ENCODE peak calls at places on chromosomes 6 and 20, in six cellular contexts. W is lung, O is A549, I is PC-3, Q is mucosa of descending colon, E is pancreas. B is an unnamed sample.

GRCh38 chr6:108656834-108657233 is 96.1 kb downstream of the FOXO3 start:
- DNase-seq in W (no peak), O (no peak), I (no peak), E (peak; percentile 45), Q (no peak), B (no peak)

GRCh38 chr6:135144678-135145508 is 36.2 kb upstream of the MYB start:
- DNase-seq in E (no peak), I (peak; percentile 58), O (peak; percentile 17), W (no peak), Q (no peak), B (peak; percentile 50)

GRCh38 chr6:74284266-74284665 is 588.3 kb downstream of the CD109 start:
- DNase-seq in W (no peak), O (no peak), E (no peak), I (no peak), Q (no peak), B (no peak)

GRCh38 chr6:42969431-42969830 is 8.9 kb downstream of the GNMT start:
- DNase-seq in E (no peak), Q (no peak), I (no peak), O (no peak), W (no peak), B (no peak)

GRCh38 chr20:14924433-14924832 is 587.0 kb upstream of the FLRT3 start:
- DNase-seq in I (peak; percentile 51), O (peak; percentile 26), E (no peak), W (no peak), Q (no peak), B (no peak)

GRCh38 chr6:137867685-137868509 is 838 bp downstream of the TNFAIP3 start:
- DNase-seq in E (no peak), O (no peak), W (no peak), I (peak; percentile 22), Q (peak; percentile 69), B (peak; percentile 36)

GRCh38 chr6:119308994-119309657 is 40.4 kb downstream of the MAN1A1 start:
- DNase-seq in O (no peak), W (no peak), Q (no peak), E (no peak), I (no peak), B (no peak)

GRCh38 chr6:154919806-154920205 is 75.3 kb upstream of the TIAM2 start:
- DNase-seq in E (no peak), I (no peak), Q (no peak), W (no peak), O (no peak), B (no peak)

GRCh38 chr6:159880412-159880811 is 10.4 kb upstream of the MAS1 start:
- DNase-seq in O (no peak), E (no peak), Q (no peak), W (peak; percentile 35), I (no peak), B (no peak)

GRCh38 chr6:115091461-115091860 is 748.6 kb upstream of the HS3ST5 start:
- DNase-seq in O (no peak), E (no peak), Q (no peak), I (no peak), W (no peak), B (peak; percentile 34)

GRCh38 chr6:127118505-127119360 is at the start of gene RSPO3:
- DNase-seq in W (no peak), I (no peak), Q (peak; percentile 50), E (no peak), O (peak; percentile 81), B (peak; percentile 35)

GRCh38 chr20:61644387-61645076 is 392.5 kb downstream of the CDH4 start:
- DNase-seq in W (no peak), Q (no peak), O (no peak), E (no peak), I (no peak), B (no peak)

GRCh38 chr6:34062815-34063214 is 83.1 kb downstream of the GRM4 start:
- DNase-seq in O (no peak), Q (no peak), I (no peak), E (no peak), W (no peak), B (no peak)

GRCh38 chr6:130503146-130503545 is 137.3 kb downstream of the TMEM200A start:
- DNase-seq in Q (no peak), E (no peak), I (no peak), O (no peak), W (no peak), B (peak; percentile 42)

GRCh38 chr20:24783631-24784492 is 165.2 kb upstream of the CST7 start:
- DNase-seq in O (peak; percentile 19), W (no peak), I (peak; percentile 35), Q (no peak), E (no peak), B (no peak)

GRCh38 chr6:131183427-131184095 is 48.3 kb downstream of the AKAP7 start:
- DNase-seq in O (no peak), W (no peak), Q (no peak), E (no peak), I (no peak), B (no peak)

GRCh38 chr20:13170771-13171170 is 50.3 kb upstream of the ISM1 start:
- DNase-seq in I (no peak), O (no peak), Q (no peak), W (no peak), E (no peak), B (no peak)

GRCh38 chr6:54847799-54848597 is 1.4 kb downstream of the FAM83B start:
- DNase-seq in O (no peak), E (no peak), I (peak; percentile 94), Q (no peak), W (no peak), B (peak; percentile 97)

GRCh38 chr20:51310216-51310615 is 232.3 kb downstream of the NFATC2 start:
- DNase-seq in O (no peak), W (no peak), I (no peak), E (no peak), Q (no peak), B (no peak)

GRCh38 chr6:97947841-97948240 is 664.8 kb upstream of the MMS22L start:
- DNase-seq in O (peak; percentile 74), E (peak; percentile 80), I (peak; percentile 95), W (peak; percentile 80), Q (no peak), B (peak; percentile 100)

GRCh38 chr6:28885149-28885738 is 38.5 kb downstream of the TRIM27 start:
- DNase-seq in Q (no peak), I (no peak), E (no peak), O (no peak), W (no peak), B (no peak)

GRCh38 chr6:75213112-75213511 is 7.3 kb upstream of the COL12A1 start:
- DNase-seq in W (no peak), E (no peak), I (no peak), Q (no peak), O (no peak), B (no peak)

GRCh38 chr6:67068781-67069180 is 1361.8 kb upstream of the EYS start:
- DNase-seq in O (no peak), W (no peak), E (no peak), I (no peak), Q (no peak), B (no peak)

GRCh38 chr20:64044484-64045247 is 4.8 kb downstream of the SOX18 start:
- DNase-seq in E (no peak), W (no peak), Q (no peak), O (peak; percentile 63), I (peak; percentile 83), B (peak; percentile 82)

GRCh38 chr6:34705241-34705640 is 8.7 kb upstream of the ILRUN start:
- DNase-seq in Q (no peak), O (no peak), W (no peak), I (no peak), E (no peak), B (no peak)

GRCh38 chr6:127775371-127775770 is 125.5 kb downstream of the THEMIS start:
- DNase-seq in I (no peak), O (no peak), E (no peak), Q (no peak), W (no peak), B (no peak)

GRCh38 chr20:62516345-62516744 is 40.5 kb upstream of the GATA5 start:
- DNase-seq in W (no peak), Q (no peak), I (peak; percentile 61), O (peak; percentile 64), E (peak; percentile 30), B (peak; percentile 7)

GRCh38 chr6:11198663-11199603 is 33.5 kb downstream of the NEDD9 start:
- DNase-seq in I (no peak), W (no peak), E (no peak), Q (no peak), O (no peak), B (no peak)

GRCh38 chr6:11196511-11197174 is 35.8 kb downstream of the NEDD9 start:
- DNase-seq in Q (no peak), O (no peak), E (no peak), I (no peak), W (no peak), B (no peak)

GRCh38 chr6:11200356-11200755 is 32.1 kb downstream of the NEDD9 start:
- DNase-seq in I (no peak), E (no peak), Q (no peak), W (no peak), O (no peak), B (no peak)

GRCh38 chr6:11197175-11197535 is 35.3 kb downstream of the NEDD9 start:
- DNase-seq in I (no peak), O (no peak), W (no peak), E (no peak), Q (no peak), B (no peak)

GRCh38 chr6:11197846-11198245 is 34.6 kb downstream of the NEDD9 start:
- DNase-seq in O (no peak), W (no peak), E (no peak), Q (no peak), I (no peak), B (no peak)
- H3K4me3 ChIP-seq in O (no peak overlapping the region), W (no peak overlapping the region), E (no peak overlapping the region), Q (no peak overlapping the region), I (no peak overlapping the region), B (no peak overlapping the region)

GRCh38 chr6:158468666-158469065 is 91.2 kb upstream of the TMEM181 start:
- DNase-seq in W (no peak), E (no peak), I (peak; percentile 12), O (peak; percentile 6), Q (no peak), B (peak; percentile 33)
- TF ChIP-seq CTCF in W (no peak), E (no peak), I (peak; percentile 26), O (peak; percentile 12), Q (no peak), B (no peak)

DNA sequence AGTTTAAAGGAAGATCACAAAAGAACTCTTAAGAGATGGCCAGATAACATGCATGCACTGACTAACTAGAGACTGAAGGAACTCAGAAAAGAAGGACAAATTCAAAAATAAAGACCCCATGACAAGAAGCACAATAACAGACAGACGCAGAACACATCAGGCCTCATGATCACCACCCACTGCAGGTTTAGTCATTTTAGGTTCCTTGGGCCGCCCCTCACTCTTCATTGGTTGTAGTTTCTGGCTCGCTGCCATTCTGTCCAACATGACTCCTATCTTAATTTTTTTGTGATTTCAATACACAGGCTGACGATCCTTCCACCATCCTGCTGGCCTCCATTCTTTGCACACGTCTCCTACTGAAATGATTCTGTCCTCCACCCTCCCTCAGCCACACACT is 21.6 kb downstream of the STX7 start:
- DNase-seq in Q (no peak), E (peak; percentile 20), I (no peak), O (no peak), W (no peak), B (peak; percentile 64)
- H3K4me3 ChIP-seq in Q (no peak overlapping the region), E (no peak overlapping the region), I (no peak overlapping the region), O (no peak overlapping the region), W (no peak overlapping the region), B (no peak overlapping the region)

DNA sequence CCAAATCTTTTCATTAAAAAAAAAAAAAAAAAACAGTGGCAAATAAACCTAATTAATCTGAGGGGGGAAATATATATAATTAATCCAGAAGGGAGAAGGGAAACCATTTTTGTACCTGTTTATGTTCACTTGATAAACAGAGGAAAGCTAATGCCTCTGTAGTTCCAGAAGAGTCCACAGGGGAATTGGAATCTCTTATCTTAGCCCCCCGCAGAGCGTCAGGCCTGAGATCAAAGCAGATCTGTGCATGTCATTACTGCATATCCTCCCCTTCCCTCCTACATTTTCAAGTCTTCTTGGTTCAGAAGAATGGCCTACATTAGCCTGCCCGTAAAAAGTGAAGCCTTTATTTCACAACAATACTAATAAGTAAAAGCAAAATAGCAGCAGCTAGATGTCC is 157.2 kb downstream of the PTPRT start:
- DNase-seq in W (no peak), O (no peak), I (no peak), E (no peak), Q (no peak), B (no peak)
- TF ChIP-seq CTCF in W (no peak), O (no peak), I (no peak), E (no peak), Q (no peak), B (no peak)

B was measured in epithelial cell of esophagus.